ENCODE peak calls at places on chromosomes 16 and 17, in nine cellular contexts. U is fibroblast of the aortic adventitia, W is PC-3, Z is aorta, M is WERI-Rb-1, A is cardiac muscle cell, X is lower leg skin, J is A673, G is esophagus muscularis mucosa. L is an unnamed sample.

GRCh38 chr17:55381017-55381770 is 40.4 kb downstream of the MMD start:
- DNase-seq in G (no peak), X (no peak), W (peak; percentile 10), U (no peak), Z (no peak), M (no peak), A (no peak), J (no peak), L (no peak)

GRCh38 chr16:71883193-71883848 is 661 bp downstream of the ZNF821 start:
- DNase-seq in W (peak; percentile 30), G (no peak), J (peak; percentile 55), X (peak; percentile 85), U (peak; percentile 13), M (peak; percentile 72), Z (peak; percentile 63), A (peak; percentile 69), L (peak; percentile 34)

GRCh38 chr16:70800306-70800705 is 652 bp downstream of the VAC14 start:
- DNase-seq in W (no peak), J (no peak), G (no peak), M (no peak), X (no peak), Z (no peak), U (no peak), A (no peak), L (peak; percentile 24)

GRCh38 chr16:54066451-54067056 is 220.0 kb downstream of the IRX3 start:
- DNase-seq in M (no peak), X (no peak), U (no peak), Z (no peak), W (peak; percentile 56), J (no peak), G (no peak), A (no peak), L (no peak)

GRCh38 chr17:17526369-17526768 is 30.2 kb upstream of the RASD1 start:
- DNase-seq in M (no peak), A (no peak), Z (peak; percentile 44), W (no peak), J (no peak), G (no peak), X (no peak), U (no peak), L (no peak)

GRCh38 chr16:14013571-14014283 is 57.4 kb upstream of the MRTFB start:
- DNase-seq in Z (no peak), J (peak; percentile 56), W (peak; percentile 62), U (peak; percentile 83), M (no peak), A (peak; percentile 62), X (peak; percentile 76), G (no peak), L (no peak)

GRCh38 chr17:27533874-27534815 is 77.9 kb downstream of the KSR1 start:
- DNase-seq in M (peak; percentile 54), G (no peak), X (no peak), J (no peak), W (peak; percentile 48), Z (no peak), U (peak; percentile 90), A (no peak), L (no peak)

GRCh38 chr17:37158290-37158689 is 209.5 kb downstream of the AATF start:
- DNase-seq in A (no peak), X (no peak), Z (no peak), U (no peak), J (no peak), G (no peak), M (no peak), W (no peak), L (no peak)

GRCh38 chr17:51257150-51258081 is 2.4 kb downstream of the MBTD1 start:
- DNase-seq in X (no peak), Z (no peak), U (no peak), A (no peak), J (no peak), G (no peak), M (no peak), W (peak; percentile 11), L (no peak)

GRCh38 chr17:79652999-79653643 is 42.3 kb upstream of the RBFOX3 start:
- DNase-seq in G (no peak), U (no peak), Z (no peak), A (no peak), W (no peak), X (peak; percentile 42), M (peak; percentile 3), J (no peak), L (no peak)

GRCh38 chr16:62741692-62742091 is 705.5 kb upstream of the CDH8 start:
- DNase-seq in Z (no peak), J (no peak), U (no peak), X (no peak), M (no peak), A (no peak), G (no peak), W (no peak), L (no peak)

GRCh38 chr16:56257260-56257659 is 66.0 kb downstream of the GNAO1 start:
- DNase-seq in A (no peak), M (no peak), U (no peak), J (no peak), G (no peak), Z (peak; percentile 63), W (no peak), X (no peak), L (no peak)

DNA sequence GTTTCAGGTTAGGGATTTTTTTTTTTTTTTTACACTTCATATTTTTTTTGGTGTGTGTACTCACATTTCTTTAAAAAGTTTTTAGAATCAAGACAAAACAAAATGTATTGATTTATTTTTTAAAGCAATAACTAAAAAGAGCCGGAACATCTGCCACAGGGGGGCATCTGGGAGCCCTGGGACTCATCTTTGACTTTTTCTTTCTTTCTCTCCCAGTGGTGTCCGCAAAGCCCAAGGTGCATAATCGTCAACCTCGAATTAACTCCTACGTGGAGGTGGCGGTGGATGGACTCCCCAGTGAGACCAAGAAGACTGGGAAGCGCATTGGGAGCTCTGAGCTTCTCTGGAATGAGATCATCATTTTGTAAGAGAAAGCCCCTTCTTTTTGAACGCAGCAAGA is 36.3 kb downstream of the WWP2 start:
- DNase-seq in X (no peak), U (peak; percentile 30), Z (no peak), G (no peak), A (peak; percentile 46), J (peak; percentile 15), M (no peak), W (no peak), L (no peak)
- H3K4me3 ChIP-seq in X (no peak overlapping the region), U (no peak overlapping the region), Z (peak overlapping the region; percentile 21), G (peak overlapping the region; percentile 19), A (no peak overlapping the region), J (no peak overlapping the region), M (no peak overlapping the region), W (no peak overlapping the region), L (no peak overlapping the region)

DNA sequence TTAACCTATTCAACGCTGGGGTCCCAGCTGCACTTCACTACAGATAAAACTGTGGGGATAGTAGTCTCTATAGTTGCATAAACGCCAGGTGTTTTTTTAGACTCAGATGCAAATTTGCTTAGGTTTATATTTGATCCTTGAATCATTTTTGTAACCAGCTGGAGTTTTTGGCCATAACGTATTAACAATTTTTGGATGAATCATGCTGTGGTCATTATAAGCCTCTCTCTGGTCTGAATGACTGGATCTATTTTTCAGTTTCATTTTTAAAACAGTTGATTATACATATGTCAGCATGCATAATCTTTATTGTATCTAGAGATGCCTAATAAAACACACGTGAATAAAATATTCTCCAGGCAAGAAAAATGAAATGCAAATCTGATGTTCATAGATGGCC is 144.1 kb downstream of the KCNJ2 start:
- DNase-seq in W (peak; percentile 46), G (no peak), X (no peak), A (no peak), M (no peak), J (no peak), U (no peak), Z (no peak), L (no peak)
- H3K4me3 ChIP-seq in W (no peak overlapping the region), G (no peak overlapping the region), X (no peak overlapping the region), A (no peak overlapping the region), M (no peak overlapping the region), J (no peak overlapping the region), U (no peak overlapping the region), Z (no peak overlapping the region), L (no peak overlapping the region)

GRCh38 chr17:33292184-33292980 is 713 bp downstream of the ASIC2 start:
- DNase-seq in W (no peak), U (peak; percentile 2), Z (peak; percentile 45), M (peak; percentile 60), X (no peak), J (peak; percentile 69), A (peak; percentile 48), G (no peak), L (no peak)
- H3K4me3 ChIP-seq in W (peak overlapping the region; percentile 64), U (no peak overlapping the region), Z (peak overlapping the region; percentile 21), M (peak overlapping the region; percentile 49), X (no peak overlapping the region), J (peak overlapping the region; percentile 74), A (peak overlapping the region; percentile 23), G (peak overlapping the region; percentile 44), L (no peak overlapping the region)

GRCh38 chr17:35732806-35733136 is 1.3 kb downstream of the RASL10B start:
- DNase-seq in Z (no peak), G (no peak), W (no peak), U (no peak), A (no peak), J (no peak), X (no peak), M (no peak), L (no peak)
- H3K4me3 ChIP-seq in Z (no peak overlapping the region), G (peak overlapping the region; percentile 88), W (no peak overlapping the region), U (no peak overlapping the region), A (peak overlapping the region; percentile 74), J (peak overlapping the region; percentile 51), X (no peak overlapping the region), M (peak overlapping the region; percentile 82), L (no peak overlapping the region)

L was measured in CD4-positive, CD25-positive, alpha-beta regulatory T cell.